ENCODE peak calls at places on chromosomes 3 and 15, in six cellular contexts. O is stomach, Q is AG04450, F is RWPE1, R is PC-9, N is colonic mucosa. J is an unnamed sample.

GRCh38 chr15:67758610-67759300 is 66.6 kb upstream of the SKOR1 start:
- DNase-seq in O (no peak), Q (no peak), F (no peak), R (no peak), N (no peak), J (no peak)

GRCh38 chr3:162670181-162670580 is 1173.6 kb downstream of the OTOL1 start:
- DNase-seq in O (no peak), Q (no peak), F (no peak), R (no peak), N (no peak), J (no peak)

GRCh38 chr3:156620260-156620659 is 54.1 kb upstream of the TIPARP start:
- DNase-seq in O (no peak), Q (no peak), F (no peak), R (no peak), N (no peak), J (no peak)

GRCh38 chr15:84023636-84024035 is 211.9 kb upstream of the GOLGA6L4 start:
- DNase-seq in O (no peak), Q (peak), F (peak), R (peak), N (peak), J (no peak)

GRCh38 chr3:40615916-40616315 is 91.2 kb downstream of the ZNF621 start:
- DNase-seq in O (no peak), Q (no peak), F (no peak), R (no peak), N (no peak), J (no peak)

GRCh38 chr15:65071381-65071811 is 3.6 kb upstream of the RASL12 start:
- DNase-seq in O (no peak), Q (no peak), F (no peak), R (no peak), N (no peak), J (no peak)

GRCh38 chr3:52529376-52530333 is 4.0 kb downstream of the NT5DC2 start:
- DNase-seq in O (peak), Q (no peak), F (no peak), R (no peak), N (no peak), J (no peak)

GRCh38 chr3:125003369-125003853 is 52.4 kb downstream of the HEG1 start:
- DNase-seq in O (no peak), Q (peak), F (no peak), R (no peak), N (peak), J (no peak)

GRCh38 chr3:52055537-52056351 is 627 bp downstream of the DUSP7 start:
- DNase-seq in O (peak), Q (no peak), F (no peak), R (peak), N (peak), J (no peak)

GRCh38 chr3:58258392-58259040 is 20.9 kb downstream of the ABHD6 start:
- DNase-seq in O (no peak), Q (no peak), F (no peak), R (no peak), N (no peak), J (no peak)

GRCh38 chr15:57025264-57025939 is 107.0 kb downstream of the TCF12 start:
- DNase-seq in O (no peak), Q (no peak), F (peak), R (no peak), N (no peak), J (no peak)

GRCh38 chr3:182972387-182972786 is 8.0 kb downstream of the DCUN1D1 start:
- DNase-seq in O (no peak), Q (no peak), F (no peak), R (no peak), N (no peak), J (no peak)

GRCh38 chr3:188749010-188749617 is 422.7 kb upstream of the TPRG1 start:
- DNase-seq in O (no peak), Q (no peak), F (no peak), R (no peak), N (peak), J (no peak)

GRCh38 chr15:68764090-68764489 is 56.6 kb downstream of the ANP32A start:
- DNase-seq in O (no peak), Q (no peak), F (no peak), R (no peak), N (no peak), J (no peak)

GRCh38 chr3:39064646-39065045 is 12.8 kb downstream of the WDR48 start:
- DNase-seq in O (no peak), Q (no peak), F (no peak), R (no peak), N (no peak), J (no peak)

GRCh38 chr3:11185564-11186317 is 31.4 kb downstream of the HRH1 start:
- DNase-seq in O (peak), Q (peak), F (peak), R (peak), N (peak), J (peak)

GRCh38 chr3:194070634-194071409 is 65.1 kb upstream of the HES1 start:
- DNase-seq in O (peak), Q (peak), F (peak), R (peak), N (peak), J (peak)

GRCh38 chr3:60708191-60708975 is 542.9 kb downstream of the FHIT start:
- DNase-seq in O (no peak), Q (peak), F (no peak), R (no peak), N (no peak), J (peak)

GRCh38 chr3:53375019-53375418 is 27.7 kb upstream of the DCP1A start:
- DNase-seq in O (peak), Q (no peak), F (peak), R (peak), N (peak), J (peak)

GRCh38 chr3:59709702-59710555 is 660.1 kb upstream of the CFAP20DC start:
- DNase-seq in O (peak), Q (no peak), F (no peak), R (no peak), N (peak), J (no peak)

GRCh38 chr15:66777596-66778313 is 75.7 kb downstream of the SMAD6 start:
- DNase-seq in O (no peak), Q (no peak), F (no peak), R (no peak), N (no peak), J (no peak)

GRCh38 chr15:44490628-44491027 is 46.3 kb upstream of the EIF3J start:
- DNase-seq in O (no peak), Q (peak), F (peak), R (no peak), N (no peak), J (no peak)

GRCh38 chr3:75272708-75273107 is 391.4 kb upstream of the FRG2C start:
- DNase-seq in O (no peak), Q (peak), F (no peak), R (no peak), N (no peak), J (peak)

GRCh38 chr3:39668420-39668819 is 141.0 kb upstream of the MYRIP start:
- DNase-seq in O (no peak), Q (peak), F (peak), R (no peak), N (no peak), J (peak)

GRCh38 chr3:63344676-63345075 is 66.6 kb downstream of the SYNPR start:
- DNase-seq in O (no peak), Q (no peak), F (no peak), R (no peak), N (no peak), J (no peak)
- H3K27ac ChIP-seq in O (no peak), Q (no peak), F (no peak), R (no peak), N (no peak), J (no peak)

GRCh38 chr15:72365844-72366243 is 10.0 kb downstream of the HEXA start:
- DNase-seq in O (no peak), Q (no peak), F (no peak), R (no peak), N (no peak), J (no peak)

GRCh38 chr15:72375501-72375845 is 341 bp downstream of the HEXA start:
- DNase-seq in O (peak), Q (no peak), F (no peak), R (no peak), N (peak), J (no peak)

GRCh38 chr15:72368315-72368714 is 7.5 kb downstream of the HEXA start:
- DNase-seq in O (no peak), Q (no peak), F (no peak), R (no peak), N (no peak), J (no peak)

GRCh38 chr15:72368895-72369294 is 6.9 kb downstream of the HEXA start:
- DNase-seq in O (peak), Q (no peak), F (no peak), R (no peak), N (no peak), J (no peak)

DNA sequence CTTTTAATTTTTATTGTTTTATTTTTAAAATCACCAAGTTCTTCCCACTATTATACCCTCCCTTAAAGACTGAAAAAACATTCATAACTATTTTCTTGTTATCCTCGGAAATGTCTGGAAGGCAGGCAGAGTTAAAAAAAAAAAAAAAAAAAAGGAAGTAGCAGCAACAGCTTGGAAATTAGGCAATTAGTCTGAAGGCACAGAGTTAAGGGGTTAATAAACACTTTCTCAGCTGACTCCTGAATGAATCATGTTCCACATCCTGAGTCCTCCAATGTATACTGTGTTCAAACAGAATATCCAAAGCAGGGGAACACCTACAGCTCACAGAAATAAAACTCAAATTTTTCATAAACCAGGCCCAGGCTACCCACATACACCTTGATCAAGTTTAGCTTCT is 5.8 kb downstream of the HEXA start:
- DNase-seq in O (no peak), Q (no peak), F (no peak), R (no peak), N (no peak), J (no peak)
- H3K27ac ChIP-seq in O (no peak), Q (no peak), F (no peak), R (no peak), N (no peak), J (peak)

GRCh38 chr3:14210843-14211594 is 32.4 kb downstream of the LSM3 start:
- DNase-seq in O (no peak), Q (peak), F (no peak), R (no peak), N (no peak), J (no peak)
- H3K27ac ChIP-seq in O (peak), Q (peak), F (no peak), R (peak), N (no peak), J (no peak)

DNA sequence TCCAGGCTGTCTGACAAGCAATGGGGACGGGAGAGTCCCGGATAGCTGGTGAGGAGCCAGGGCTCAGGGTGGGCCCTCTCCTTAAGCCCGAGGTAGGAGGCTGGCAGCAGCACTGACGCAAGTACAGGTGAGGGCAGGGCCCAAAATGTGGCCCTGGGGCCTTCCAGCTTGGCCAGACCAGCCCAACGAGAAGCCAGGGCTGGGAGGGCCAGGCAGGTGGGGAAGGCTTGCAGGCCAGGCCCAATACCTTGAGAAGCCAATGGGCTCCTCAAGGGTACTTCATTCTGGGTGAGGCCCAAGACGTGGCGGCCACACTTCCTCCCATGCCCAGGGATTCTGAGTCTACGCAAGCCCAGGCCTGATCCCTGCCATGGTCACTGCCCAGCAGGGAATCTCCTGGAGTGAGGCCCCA is 37.2 kb downstream of the AMOTL2 start:
- DNase-seq in O (no peak), Q (no peak), F (no peak), R (no peak), N (no peak), J (no peak)
- H3K27ac ChIP-seq in O (no peak), Q (no peak), F (peak), R (peak), N (no peak), J (peak)

GRCh38 chr3:136141296-136141785 is 54.8 kb downstream of the MSL2 start:
- DNase-seq in O (no peak), Q (no peak), F (no peak), R (no peak), N (no peak), J (no peak)

GRCh38 chr3:136146981-136147729 is 49.0 kb downstream of the MSL2 start:
- DNase-seq in O (no peak), Q (no peak), F (no peak), R (no peak), N (no peak), J (no peak)

GRCh38 chr3:136142592-136142991 is 53.5 kb downstream of the MSL2 start:
- DNase-seq in O (no peak), Q (peak), F (peak), R (peak), N (no peak), J (peak)

DNA sequence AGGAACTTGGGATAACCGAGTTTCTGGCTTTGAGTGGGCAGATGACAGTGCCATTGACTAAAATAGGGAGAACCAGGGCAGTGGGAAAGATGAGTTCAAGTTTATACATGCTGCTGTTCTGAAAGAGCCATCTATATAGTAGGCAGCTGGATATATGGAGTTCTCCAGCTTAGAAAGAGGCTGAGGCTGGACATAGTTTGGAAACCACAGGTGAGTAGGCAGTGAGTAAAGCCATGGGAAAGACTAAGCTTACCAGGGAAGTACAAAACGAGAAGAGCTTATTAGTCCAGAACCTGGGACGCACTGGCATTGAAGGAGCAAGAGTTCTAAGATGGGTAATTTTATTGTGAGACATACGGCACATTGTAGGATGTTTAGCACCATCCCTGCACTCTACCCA is 54.2 kb downstream of the MSL2 start:
- DNase-seq in O (no peak), Q (no peak), F (peak), R (no peak), N (no peak), J (peak)
- H3K27ac ChIP-seq in O (no peak), Q (peak), F (peak), R (peak), N (no peak), J (peak)

GRCh38 chr3:15331072-15331605 is 1.2 kb downstream of the SH3BP5 start:
- DNase-seq in O (no peak), Q (no peak), F (no peak), R (no peak), N (no peak), J (no peak)

GRCh38 chr3:15330031-15330596 is 2.3 kb downstream of the SH3BP5 start:
- DNase-seq in O (no peak), Q (no peak), F (no peak), R (no peak), N (no peak), J (no peak)

GRCh38 chr3:15327941-15328340 is 4.4 kb downstream of the SH3BP5 start:
- DNase-seq in O (no peak), Q (no peak), F (no peak), R (peak), N (no peak), J (no peak)

GRCh38 chr3:15331606-15332404 is 581 bp downstream of the SH3BP5 start:
- DNase-seq in O (peak), Q (no peak), F (no peak), R (no peak), N (no peak), J (no peak)

GRCh38 chr3:15329058-15330005 is 3.1 kb downstream of the SH3BP5 start:
- DNase-seq in O (no peak), Q (no peak), F (no peak), R (no peak), N (no peak), J (no peak)
- H3K27ac ChIP-seq in O (peak), Q (no peak), F (no peak), R (no peak), N (no peak), J (no peak)

J was measured in epithelial cell of prostate.